ENCODE peak calls at places on chromosomes 6 and 20, in ten cellular contexts. D is IMR-90; S is activated CD4-positive, alpha-beta T cell treated with anti-CD3 and anti-CD28 coated beads, Interleukin-2, amount 10 ng/mL, durations not matched to agents 7 days and 5 days; E is NCI-H510A; K is stimulated activated CD4-positive, alpha-beta T cell treated with anti-CD3 and anti-CD28 coated beads, Interleukin-2, amount 100 ng/mL, for 48 hours; R is activated CD8-positive, alpha-beta T cell treated with anti-CD3 and anti-CD28 coated beads, Interleukin-2, amount 10 ng/mL, durations not matched to agents 7 days and 5 days; T is fibroblast of villous mesenchyme; G is EL; O is HuH-7.5; V is aorta. Q is an unnamed sample.

GRCh38 chr6:108902389-108902792 is 54.2 kb downstream of the ARMC2 start:
- DNase-seq in D (peak; percentile 52), S (no peak), E (no peak), K (no peak), R (no peak), T (no peak), G (peak; percentile 20), O (no peak), V (no peak), Q (no peak)

GRCh38 chr6:38715016-38715809 is at the start of gene DNAH8:
- DNase-seq in D (no peak), S (peak; percentile 12), E (no peak), K (peak; percentile 14), R (no peak), T (no peak), G (no peak), O (no peak), V (no peak), Q (peak; percentile 45)

GRCh38 chr6:169172946-169173345 is 80.7 kb downstream of the THBS2 start:
- DNase-seq in D (no peak), S (no peak), E (no peak), K (no peak), R (no peak), T (no peak), G (no peak), O (no peak), V (no peak), Q (no peak)

GRCh38 chr20:50824137-50824536 is 29.3 kb downstream of the BCAS4 start:
- DNase-seq in D (peak; percentile 86), S (no peak), E (no peak), K (no peak), R (no peak), T (peak; percentile 41), G (peak; percentile 91), O (no peak), V (peak; percentile 92), Q (no peak)

GRCh38 chr20:46056970-46057855 is 28.2 kb downstream of the SLC12A5 start:
- DNase-seq in D (peak; percentile 42), S (peak; percentile 10), E (no peak), K (peak; percentile 23), R (peak; percentile 47), T (peak; percentile 45), G (peak; percentile 37), O (no peak), V (peak; percentile 70), Q (peak; percentile 43)

GRCh38 chr6:132530293-132530974 is 7.6 kb upstream of the TAAR9 start:
- DNase-seq in D (peak; percentile 69), S (peak; percentile 83), E (peak; percentile 2), K (peak; percentile 73), R (peak; percentile 85), T (peak; percentile 74), G (peak; percentile 62), O (no peak), V (peak; percentile 59), Q (peak; percentile 76)

GRCh38 chr6:110556317-110557115 is 80.1 kb upstream of the SLC22A16 start:
- DNase-seq in D (no peak), S (no peak), E (no peak), K (no peak), R (no peak), T (no peak), G (no peak), O (no peak), V (no peak), Q (no peak)

GRCh38 chr6:30685977-30686907 is at the start of gene PPP1R18:
- DNase-seq in D (peak; percentile 49), S (peak; percentile 88), E (peak; percentile 23), K (peak; percentile 78), R (peak; percentile 90), T (peak; percentile 65), G (peak; percentile 79), O (peak; percentile 54), V (peak; percentile 95), Q (peak; percentile 89)

GRCh38 chr6:159132664-159133063 is 36.5 kb upstream of the FNDC1 start:
- DNase-seq in D (no peak), S (no peak), E (no peak), K (no peak), R (no peak), T (no peak), G (no peak), O (no peak), V (no peak), Q (no peak)

GRCh38 chr20:59055302-59055701 is 12.7 kb upstream of the PRELID3B start:
- DNase-seq in D (peak; percentile 37), S (no peak), E (no peak), K (no peak), R (no peak), T (peak; percentile 34), G (peak; percentile 21), O (no peak), V (no peak), Q (no peak)

GRCh38 chr20:31260326-31260932 is 3.0 kb downstream of the DEFB115 start:
- DNase-seq in D (no peak), S (no peak), E (no peak), K (no peak), R (no peak), T (no peak), G (no peak), O (peak; percentile 38), V (no peak), Q (no peak)

GRCh38 chr6:150269857-150270223 is 99.0 kb upstream of the IYD start:
- DNase-seq in D (peak; percentile 36), S (no peak), E (no peak), K (no peak), R (no peak), T (no peak), G (peak; percentile 58), O (no peak), V (no peak), Q (no peak)

GRCh38 chr6:67497749-67498148 is 1137.3 kb upstream of the ADGRB3 start:
- DNase-seq in D (no peak), S (no peak), E (no peak), K (no peak), R (no peak), T (no peak), G (no peak), O (no peak), V (no peak), Q (no peak)

Q was measured in activated CD8-positive, alpha-beta memory T cell treated with anti-CD3 and anti-CD28 coated beads, Interleukin-2, amount 10 ng/mL, durations not matched to agents 7 days and 5 days.